ENCODE peak calls at places on chromosomes 2 and 18, in nine cellular contexts. S, P, Z, D, B, G, U, M and R are unnamed samples.

GRCh38 chr2:75035444-75036353 is 77.3 kb downstream of the POLE4 start:
- DNase-seq in S (no peak), P (no peak), Z (no peak), D (no peak), B (no peak), G (no peak), U (no peak), M (no peak), R (no peak)

GRCh38 chr2:152186257-152186656 is 10.7 kb upstream of the STAM2 start:
- DNase-seq in S (no peak), P (no peak), Z (no peak), D (no peak), B (no peak), G (no peak), U (no peak), M (no peak), R (no peak)

GRCh38 chr18:62963522-62963921 is 248.2 kb downstream of the PHLPP1 start:
- DNase-seq in S (no peak), P (no peak), Z (no peak), D (no peak), B (no peak), G (no peak), U (no peak), M (no peak), R (no peak)

GRCh38 chr2:107276034-107276433 is 390.1 kb upstream of the ST6GAL2 start:
- DNase-seq in S (no peak), P (no peak), Z (no peak), D (no peak), B (no peak), G (no peak), U (no peak), M (no peak), R (no peak)

GRCh38 chr18:75168654-75169053 is 40.3 kb downstream of the PTGR3 start:
- DNase-seq in S (no peak), P (no peak), Z (no peak), D (no peak), B (no peak), G (no peak), U (no peak), M (no peak), R (no peak)

GRCh38 chr2:161586517-161587167 is 37.6 kb upstream of the SLC4A10 start:
- DNase-seq in S (no peak), P (peak), Z (no peak), D (no peak), B (no peak), G (peak), U (peak), M (no peak), R (no peak)

GRCh38 chr18:51123046-51123395 is 74.5 kb downstream of the MEX3C start:
- DNase-seq in S (no peak), P (no peak), Z (no peak), D (no peak), B (no peak), G (no peak), U (no peak), M (no peak), R (no peak)

GRCh38 chr2:113977660-113978523 is 88.0 kb downstream of the ACTR3 start:
- DNase-seq in S (no peak), P (peak), Z (no peak), D (no peak), B (no peak), G (no peak), U (no peak), M (no peak), R (no peak)

GRCh38 chr2:187547353-187547979 is 6.8 kb downstream of the TFPI start:
- DNase-seq in S (no peak), P (no peak), Z (peak), D (no peak), B (peak), G (no peak), U (peak), M (no peak), R (no peak)
- TF ChIP-seq EP300 in S (no peak), P (no peak), Z (no peak), D (no peak), B (no peak), G (peak), U (peak), M (peak), R (no peak)

DNA sequence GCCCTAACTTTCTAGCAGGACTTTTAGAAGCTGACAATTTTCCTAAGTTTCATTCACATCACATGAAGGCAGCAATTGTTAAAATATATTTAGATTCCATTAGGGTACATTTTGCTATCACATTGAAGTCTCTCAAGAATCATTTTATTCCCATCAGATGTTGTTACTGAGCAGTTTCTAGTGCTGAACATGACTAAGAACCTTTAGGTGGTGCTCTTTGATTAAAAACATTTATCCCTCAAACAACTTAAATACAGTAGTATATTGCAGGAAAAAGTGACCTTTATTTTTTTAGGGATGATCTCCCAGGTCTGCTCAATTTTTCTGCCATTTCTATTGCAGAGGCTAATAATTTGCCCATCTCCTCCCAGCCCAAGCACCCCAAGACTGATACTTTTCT is 22.9 kb upstream of the NARS1 start:
- DNase-seq in S (no peak), P (no peak), Z (no peak), D (no peak), B (no peak), G (no peak), U (no peak), M (no peak), R (no peak)
- TF ChIP-seq CTCF in S (no peak), P (peak), Z (no peak), D (no peak), B (no peak), G (peak), U (peak), M (no peak), R (no peak)

DNA sequence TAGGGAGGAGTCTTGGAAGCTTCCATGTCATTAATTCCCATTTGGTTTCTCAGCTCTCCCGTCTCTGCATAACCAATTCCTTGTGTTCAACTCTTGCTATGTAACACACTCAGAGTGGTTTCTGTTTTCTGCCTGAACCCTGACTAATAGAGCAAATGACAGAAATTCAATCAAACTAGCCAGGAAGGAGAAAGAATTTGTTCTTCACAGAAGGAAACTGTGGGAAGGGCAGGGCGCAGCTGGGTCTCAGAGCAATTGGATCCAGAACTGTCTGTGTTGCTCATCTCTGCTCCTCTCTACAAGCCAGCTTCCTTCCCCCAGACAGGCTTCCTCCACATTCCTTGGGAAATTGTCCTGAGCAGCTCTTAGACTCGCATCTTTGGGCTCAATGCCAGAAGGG is 269.8 kb downstream of the TNS1 start:
- DNase-seq in S (no peak), P (no peak), Z (no peak), D (no peak), B (no peak), G (no peak), U (no peak), M (no peak), R (no peak)
- TF ChIP-seq POLR2AphosphoS5 in S (no peak), P (no peak), Z (no peak), D (no peak), B (no peak), G (no peak), U (no peak), M (no peak), R (no peak)

DNA sequence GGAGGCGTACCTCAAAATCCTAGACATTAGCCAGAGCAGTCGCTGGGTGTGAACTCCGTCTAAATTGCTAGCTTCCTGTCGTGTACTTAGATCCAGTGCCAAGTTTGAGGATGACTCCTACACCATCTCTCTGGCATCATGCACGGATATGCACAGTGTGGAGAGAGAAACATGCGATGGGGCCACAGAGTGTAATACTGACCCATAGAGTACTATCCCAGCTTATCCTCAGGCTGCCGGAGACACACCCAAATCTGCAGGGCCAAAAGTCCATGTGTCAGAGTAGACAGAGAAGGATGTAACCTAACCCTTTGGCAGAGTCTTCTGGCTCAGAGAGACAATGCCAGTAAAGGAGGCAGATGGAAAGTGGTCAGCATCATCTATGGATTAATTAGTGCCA is 84.2 kb downstream of the ARL4C start:
- DNase-seq in S (no peak), P (no peak), Z (no peak), D (no peak), B (no peak), G (no peak), U (no peak), M (no peak), R (no peak)
- TF ChIP-seq EP300 in S (no peak), P (no peak), Z (no peak), D (no peak), B (no peak), G (no peak), U (no peak), M (no peak), R (no peak)